ENCODE peak calls at places on chromosome 1, in seven cellular contexts. W is EL, D is neural crest cell, Q is T-helper 9 cell, C is C1 segment of cervical spinal cord, P is NCI-H345, S is endothelial cell. Z is an unnamed sample.

GRCh38 chr1:151828931-151829330 is 2.7 kb downstream of the RORC start:
- DNase-seq in W (peak), D (no peak), Q (no peak), C (no peak), P (no peak), S (peak), Z (no peak)

GRCh38 chr1:36304521-36304920 is 1.6 kb upstream of the SH3D21 start:
- DNase-seq in W (no peak), D (no peak), Q (no peak), C (no peak), P (no peak), S (no peak), Z (no peak)

GRCh38 chr1:9842073-9842711 is 18.4 kb upstream of the CLSTN1 start:
- DNase-seq in W (no peak), D (no peak), Q (no peak), C (no peak), P (peak), S (no peak), Z (no peak)

GRCh38 chr1:202152399-202152798 is 7.9 kb upstream of the ARL8A start:
- DNase-seq in W (no peak), D (no peak), Q (no peak), C (no peak), P (no peak), S (no peak), Z (no peak)

GRCh38 chr1:64196074-64196869 is 7.2 kb upstream of the UBE2U start:
- DNase-seq in W (no peak), D (no peak), Q (no peak), C (no peak), P (no peak), S (no peak), Z (peak)

GRCh38 chr1:153543738-153544135 is 1.9 kb downstream of the S100A4 start:
- DNase-seq in W (no peak), D (no peak), Q (no peak), C (no peak), P (no peak), S (no peak), Z (no peak)

GRCh38 chr1:211326528-211327340 is at the start of gene TRAF5:
- DNase-seq in W (peak), D (peak), Q (peak), C (no peak), P (peak), S (peak), Z (no peak)

GRCh38 chr1:201269900-201270410 is 13.4 kb upstream of the PKP1 start:
- DNase-seq in W (no peak), D (no peak), Q (no peak), C (no peak), P (no peak), S (no peak), Z (no peak)

GRCh38 chr1:173475564-173476196 is 1.5 kb upstream of the PRDX6 start:
- DNase-seq in W (peak), D (no peak), Q (no peak), C (no peak), P (no peak), S (no peak), Z (no peak)

GRCh38 chr1:51897699-51898031 is 19.1 kb upstream of the NRDC start:
- DNase-seq in W (peak), D (no peak), Q (no peak), C (no peak), P (no peak), S (no peak), Z (no peak)

GRCh38 chr1:183986941-183987340 is 50.6 kb downstream of the COLGALT2 start:
- DNase-seq in W (peak), D (no peak), Q (no peak), C (no peak), P (no peak), S (no peak), Z (no peak)